ENCODE peak calls at places on chromosomes 4 and X, in four cellular contexts. W, P, M and H are unnamed samples.

GRCh38 chr4:146844761-146845160 is 100.9 kb downstream of the TTC29 start:
- DNase-seq in M (no peak), P (no peak), W (no peak), H (no peak)

GRCh38 chrX:1451676-1452496 is 823 bp downstream of the ASMTL start:
- DNase-seq in P (no peak), M (no peak), W (no peak), H (no peak)

GRCh38 chr4:104494822-104495559 is at the start of gene CXXC4:
- DNase-seq in M (peak), W (peak), P (peak), H (peak)

GRCh38 chr4:174550541-174550940 is 28.3 kb upstream of the HPGD start:
- DNase-seq in P (no peak), M (no peak), W (no peak), H (no peak)

GRCh38 chrX:33906971-33907370 is 225.1 kb downstream of the FAM47A start:
- DNase-seq in P (no peak), W (no peak), M (no peak), H (no peak)

GRCh38 chr4:129583868-129584267 is 487.9 kb downstream of the C4orf33 start:
- DNase-seq in M (peak), P (no peak), W (no peak), H (peak)

GRCh38 chr4:68021185-68021584 is 57.9 kb upstream of the TMPRSS11A start:
- DNase-seq in P (peak), W (no peak), M (peak), H (peak)

GRCh38 chrX:130120746-130121504 is 10.6 kb upstream of the ELF4 start:
- DNase-seq in M (peak), W (peak), P (peak), H (peak)

GRCh38 chr4:126701756-126702155 is 931.0 kb upstream of the INTU start:
- DNase-seq in M (peak), P (peak), W (no peak), H (peak)

GRCh38 chrX:140572724-140573123 is 67.9 kb upstream of the SOX3 start:
- DNase-seq in P (peak), W (no peak), M (peak), H (peak)

GRCh38 chr4:54539500-54540029 is 118.2 kb upstream of the KIT start:
- DNase-seq in P (no peak), M (peak), W (no peak), H (peak)

GRCh38 chrX:102341867-102342266 is 94.9 kb downstream of the NXF2 start:
- DNase-seq in P (no peak), M (peak), W (no peak), H (no peak)

GRCh38 chrX:33190016-33190415 is 21.3 kb downstream of the DMD start:
- DNase-seq in M (peak), W (no peak), P (no peak), H (no peak)

GRCh38 chrX:19121898-19122640 is at the start of gene ADGRG2:
- DNase-seq in W (no peak), M (peak), P (peak), H (peak)

GRCh38 chr4:12949719-12950118 is 534.4 kb downstream of the RAB28 start:
- DNase-seq in P (no peak), W (no peak), M (no peak), H (peak)

GRCh38 chr4:133801858-133802257 is 399.7 kb downstream of the PABPC4L start:
- DNase-seq in W (no peak), P (no peak), M (no peak), H (no peak)

GRCh38 chr4:3729188-3729884 is 36.8 kb upstream of the ADRA2C start:
- DNase-seq in P (peak), M (no peak), W (no peak), H (no peak)

GRCh38 chrX:121365572-121366161 is 318.3 kb downstream of the GLUD2 start:
- DNase-seq in M (no peak), W (no peak), P (no peak), H (no peak)

GRCh38 chrX:101219840-101220191 is 230 bp downstream of the DRP2 start:
- DNase-seq in W (no peak), M (peak), P (no peak), H (no peak)

GRCh38 chr4:72486991-72487390 is 82.0 kb downstream of the ADAMTS3 start:
- DNase-seq in M (no peak), W (no peak), P (peak), H (no peak)

GRCh38 chr4:185142911-185143595 is at the start of gene SLC25A4:
- DNase-seq in W (peak), P (peak), M (peak), H (peak)

GRCh38 chrX:45540181-45540580 is 339.5 kb upstream of the DIPK2B start:
- DNase-seq in W (no peak), P (no peak), M (no peak), H (no peak)

GRCh38 chr4:17623451-17624001 is 9.1 kb downstream of the MED28 start:
- DNase-seq in P (no peak), W (no peak), M (no peak), H (no peak)

GRCh38 chrX:41824551-41824950 is 98.8 kb downstream of the CASK start:
- DNase-seq in M (peak), W (no peak), P (peak), H (peak)

GRCh38 chr4:114384629-114385028 is 214.0 kb upstream of the UGT8 start:
- DNase-seq in P (no peak), M (peak), W (no peak), H (peak)

GRCh38 chr4:74056114-74056857 is 17.8 kb upstream of the CXCL3 start:
- DNase-seq in M (peak), P (peak), W (no peak), H (no peak)

GRCh38 chr4:143356493-143356892 is 19.8 kb downstream of the GAB1 start:
- DNase-seq in M (no peak), P (peak), W (no peak), H (peak)

GRCh38 chrX:111867236-111867635 is 8.7 kb upstream of the TRPC5OS start:
- DNase-seq in M (no peak), W (no peak), P (no peak), H (no peak)

GRCh38 chrX:150088042-150088441 is 149.8 kb upstream of the EOLA2 start:
- DNase-seq in M (no peak), W (no peak), P (no peak), H (no peak)

DNA sequence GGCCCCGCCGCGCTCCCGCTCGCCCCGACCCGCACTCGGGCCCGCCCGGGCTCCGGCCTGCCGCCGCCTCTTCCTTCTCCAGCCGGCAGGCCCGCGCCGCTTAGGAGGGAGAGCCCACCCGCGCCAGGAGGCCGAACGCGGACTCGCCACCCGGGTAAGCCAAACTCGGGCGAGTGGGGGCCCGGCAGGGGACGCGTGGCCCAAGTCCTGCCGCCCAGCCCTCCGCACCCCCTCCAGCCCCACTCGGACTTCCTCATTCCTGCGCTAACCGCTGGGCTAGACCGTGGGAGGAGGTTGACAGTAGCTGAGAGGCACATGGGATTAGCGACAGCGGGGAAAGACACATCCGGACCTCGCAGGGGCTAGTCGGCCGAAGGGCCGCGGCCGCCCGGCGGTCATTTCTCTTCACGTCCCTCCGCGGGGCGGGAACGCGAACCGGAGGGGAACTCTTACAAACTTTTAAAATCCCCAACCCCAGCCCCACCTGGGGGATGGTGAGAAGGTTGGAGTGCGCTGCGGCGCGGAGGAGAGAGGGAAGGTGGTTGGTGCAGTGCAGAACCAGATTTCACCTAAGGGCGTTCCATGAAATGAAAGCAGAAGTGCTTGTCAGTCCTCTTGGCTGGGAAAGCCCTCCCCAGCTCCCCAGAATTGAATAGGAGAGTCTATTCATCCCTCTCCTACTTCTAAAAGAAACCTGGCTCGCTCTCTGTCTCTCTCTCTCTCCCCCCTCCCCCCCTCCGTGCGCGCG is 650 bp downstream of the NFKB1 start:
- DNase-seq in M (peak), W (peak), P (peak), H (peak)
- TF ChIP-seq CTCF in M (no peak), W (no peak), P (no peak), H (no peak)

DNA sequence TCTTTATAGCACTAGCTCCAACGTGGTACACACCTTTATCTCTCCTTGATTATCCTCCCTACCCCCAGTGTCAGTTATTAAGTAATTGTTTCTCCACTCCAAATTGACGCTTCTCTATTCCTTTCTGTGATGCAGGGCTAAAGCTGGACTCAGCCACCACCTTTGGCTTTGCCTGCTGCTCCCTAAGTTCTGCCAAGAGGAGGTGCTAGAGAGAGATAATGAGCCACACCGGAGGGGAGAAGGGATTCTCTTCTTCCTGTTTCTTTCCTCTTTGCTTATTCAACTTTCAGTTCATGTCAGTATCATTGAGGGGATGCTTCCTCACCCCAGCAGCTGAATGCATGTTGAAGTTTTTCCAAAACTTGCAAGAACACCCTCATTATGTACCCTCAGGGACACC is 176.5 kb downstream of the GBA3 start:
- DNase-seq in W (no peak), M (no peak), P (no peak), H (peak)
- TF ChIP-seq CTCF in W (no peak), M (no peak), P (no peak), H (no peak)

GRCh38 chrX:115553171-115553570 is 7.8 kb upstream of the PLS3 start:
- DNase-seq in P (no peak), M (no peak), W (no peak), H (no peak)

GRCh38 chrX:115549008-115549407 is 12.0 kb upstream of the PLS3 start:
- DNase-seq in M (no peak), W (no peak), P (no peak), H (no peak)

GRCh38 chrX:115547448-115547847 is 13.5 kb upstream of the PLS3 start:
- DNase-seq in P (no peak), W (no peak), M (no peak), H (no peak)
- TF ChIP-seq CTCF in P (peak), W (no peak), M (no peak), H (peak)

GRCh38 chr4:112075129-112075753 is 70.0 kb upstream of the FAM241A start:
- DNase-seq in W (no peak), P (peak), M (peak), H (peak)
- TF ChIP-seq CTCF in W (peak), P (peak), M (peak), H (peak)

DNA sequence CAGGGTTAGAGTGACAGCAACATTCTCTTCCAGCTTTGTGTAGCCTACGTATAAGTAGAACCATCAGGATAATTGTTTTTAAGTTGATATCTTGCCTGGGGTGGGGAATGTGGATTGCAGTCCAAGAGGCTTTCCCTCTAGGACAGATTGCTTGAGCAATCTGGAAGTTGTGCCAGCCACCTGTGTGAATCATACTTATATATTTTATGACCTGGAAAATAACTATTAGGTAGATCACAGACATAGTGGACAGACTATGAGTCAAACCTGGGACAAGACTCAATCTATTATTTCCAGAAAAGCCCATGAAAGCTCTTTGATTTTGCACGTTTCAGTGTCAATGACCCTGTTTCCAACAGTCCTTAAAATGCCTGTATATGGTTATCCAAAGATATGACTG is 98.9 kb downstream of the TLL1 start:
- DNase-seq in M (no peak), W (no peak), P (peak), H (peak)
- TF ChIP-seq CTCF in M (no peak), W (no peak), P (no peak), H (no peak)

GRCh38 chrX:125205084-125205917 is 114.4 kb upstream of the TEX13C start:
- DNase-seq in P (peak), W (no peak), M (no peak), H (no peak)
- TF ChIP-seq CTCF in P (no peak), W (no peak), M (no peak), H (no peak)

GRCh38 chr4:109294006-109294405 is 8.5 kb downstream of the COL25A1 start:
- DNase-seq in P (no peak), W (no peak), M (peak), H (peak)
- TF ChIP-seq CTCF in P (no peak), W (no peak), M (peak), H (peak)

GRCh38 chrX:147550217-147550616 is 361.5 kb upstream of the FMR1 start:
- DNase-seq in M (no peak), P (no peak), W (no peak), H (peak)
- TF ChIP-seq CTCF in M (no peak), P (no peak), W (no peak), H (peak)

GRCh38 chr4:48546336-48546735 is 56.3 kb downstream of the ZAR1 start:
- DNase-seq in P (peak), W (peak), M (peak), H (peak)
- TF ChIP-seq CTCF in P (peak), W (peak), M (peak), H (peak)

GRCh38 chr4:150018257-150018656 is 60.0 kb upstream of the DCLK2 start:
- DNase-seq in W (no peak), M (no peak), P (no peak), H (no peak)

GRCh38 chr4:150009533-150009932 is 68.7 kb upstream of the DCLK2 start:
- DNase-seq in W (no peak), P (no peak), M (no peak), H (no peak)

GRCh38 chr4:150010525-150011126 is 67.6 kb upstream of the DCLK2 start:
- DNase-seq in M (peak), P (peak), W (no peak), H (peak)

GRCh38 chr4:150007512-150007911 is 70.7 kb upstream of the DCLK2 start:
- DNase-seq in P (peak), M (peak), W (no peak), H (no peak)

GRCh38 chr4:150012851-150013360 is 65.3 kb upstream of the DCLK2 start:
- DNase-seq in W (no peak), P (no peak), M (no peak), H (no peak)
- TF ChIP-seq CTCF in W (no peak), P (no peak), M (no peak), H (no peak)